ENCODE peak calls at places on chromosomes 13 and 19, in nine cellular contexts. O, Z, V, N, I, F, Y, M and J are unnamed samples.
A peak's percentile ranks its signal among the peaks of the same experiment; 100 is the strongest.

GRCh38 chr13:20024706-20025105 is 66.2 kb downstream of the ZMYM2 start:
- DNase-seq in V (no peak), N (no peak), Y (no peak), Z (no peak), F (no peak), I (no peak), M (no peak), O (no peak), J (no peak)

GRCh38 chr19:41939861-41940442 is 11.7 kb upstream of the ERFL start:
- DNase-seq in Y (no peak), M (peak; percentile 86), F (no peak), V (no peak), N (peak; percentile 89), O (no peak), Z (no peak), I (no peak), J (no peak)

GRCh38 chr13:80144493-80144892 is 196.4 kb downstream of the SPRY2 start:
- DNase-seq in N (no peak), V (no peak), O (no peak), Y (no peak), I (no peak), Z (no peak), F (no peak), M (no peak), J (no peak)

GRCh38 chr13:114152831-114153371 is 20.5 kb upstream of the RASA3 start:
- DNase-seq in V (no peak), I (no peak), N (no peak), Z (no peak), O (no peak), M (no peak), Y (no peak), F (no peak), J (no peak)

GRCh38 chr19:2422951-2423880 is 4.2 kb downstream of the TIMM13 start:
- DNase-seq in V (no peak), N (no peak), Z (no peak), O (no peak), M (peak; percentile 83), I (peak; percentile 81), F (peak; percentile 76), Y (no peak), J (no peak)

GRCh38 chr19:13526552-13526951 is 20.3 kb upstream of the CACNA1A start:
- DNase-seq in Z (peak; percentile 18), V (no peak), I (no peak), F (no peak), Y (peak; percentile 4), N (no peak), O (no peak), M (no peak), J (no peak)

GRCh38 chr13:45349438-45349837 is 8.5 kb upstream of the TPT1 start:
- DNase-seq in V (no peak), Y (no peak), N (no peak), O (no peak), F (no peak), I (no peak), M (no peak), Z (peak; percentile 51), J (no peak)

GRCh38 chr19:47110521-47111080 is 3.0 kb downstream of the ZC3H4 start:
- DNase-seq in O (no peak), N (no peak), Z (no peak), M (peak; percentile 86), I (no peak), Y (no peak), V (no peak), F (no peak), J (no peak)

GRCh38 chr19:14089662-14090508 is 666 bp downstream of the SAMD1 start:
- DNase-seq in N (peak; percentile 92), F (peak; percentile 56), Y (peak; percentile 69), M (peak; percentile 92), O (no peak), Z (peak; percentile 74), V (peak; percentile 67), I (peak; percentile 57), J (peak; percentile 58)

GRCh38 chr13:50989476-50989875 is 79.9 kb downstream of the RNASEH2B start:
- DNase-seq in Z (no peak), M (no peak), I (no peak), Y (peak; percentile 26), V (no peak), N (no peak), F (no peak), O (no peak), J (no peak)

GRCh38 chr13:37068962-37069361 is 9.5 kb upstream of the SUPT20H start:
- DNase-seq in O (no peak), V (no peak), F (no peak), N (no peak), M (no peak), I (no peak), Y (peak; percentile 4), Z (peak; percentile 30), J (no peak)

DNA sequence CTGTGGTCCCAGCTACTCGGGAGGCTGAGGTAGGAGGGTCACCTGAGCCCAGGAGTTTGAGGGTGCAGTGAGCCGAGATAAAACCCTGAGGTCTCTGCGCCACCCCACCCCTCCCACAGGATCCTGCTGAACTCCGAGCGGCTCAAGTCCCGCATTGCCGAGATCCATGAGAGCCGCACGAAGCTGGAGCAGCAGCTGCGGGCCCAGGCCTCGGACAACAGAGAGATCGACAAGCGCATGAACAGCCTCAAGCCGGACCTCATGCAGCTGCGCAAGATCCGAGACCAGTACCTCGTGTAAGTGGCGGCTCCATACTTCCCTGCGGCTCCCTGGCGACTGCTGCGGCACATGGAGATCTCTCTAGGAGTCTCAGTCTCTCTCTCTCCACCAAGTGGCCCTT is 6.6 kb upstream of the IFI30 start:
- DNase-seq in V (no peak), Z (no peak), N (peak; percentile 76), Y (no peak), I (no peak), F (no peak), O (peak; percentile 84), M (no peak), J (no peak)
- TF ChIP-seq POLR2A in V (no peak), Z (no peak), N (no peak), Y (no peak), I (no peak), F (no peak), O (no peak), M (no peak), J (no peak)

GRCh38 chr19:51824603-51825002 is 29.6 kb downstream of the FPR3 start:
- DNase-seq in Y (no peak), M (no peak), Z (no peak), V (no peak), O (no peak), N (no peak), I (no peak), F (no peak), J (no peak)
- H3K9me3 ChIP-seq in Y (peaks cover 61% of the 10 kb centered on the region), M (peaks cover 30% of the 10 kb centered on the region), Z (peaks cover 17% of the 10 kb centered on the region), V (no peaks in the 10 kb centered on the region), O (no peaks in the 10 kb centered on the region), N (peaks cover 21% of the 10 kb centered on the region), I (no peaks in the 10 kb centered on the region), F (no peaks in the 10 kb centered on the region), J (no peaks in the 10 kb centered on the region)

GRCh38 chr19:10317045-10317856 is 1.4 kb upstream of the FDX2 start:
- DNase-seq in N (peak; percentile 73), M (no peak), O (no peak), F (no peak), V (no peak), Z (no peak), Y (no peak), I (no peak), J (no peak)

GRCh38 chr19:10318807-10319426 is 3.1 kb upstream of the FDX2 start:
- DNase-seq in M (no peak), Y (no peak), O (no peak), I (no peak), V (no peak), Z (no peak), N (no peak), F (no peak), J (no peak)

GRCh38 chr19:10315335-10316214 is at the start of gene FDX2:
- DNase-seq in Y (peak; percentile 76), V (peak; percentile 87), N (peak; percentile 97), I (peak; percentile 92), F (peak; percentile 90), M (peak; percentile 95), O (no peak), Z (peak; percentile 67), J (peak; percentile 93)

GRCh38 chr19:10317857-10318462 is 2.1 kb upstream of the FDX2 start:
- DNase-seq in F (no peak), N (peak; percentile 57), Z (no peak), Y (no peak), O (no peak), M (no peak), I (no peak), V (no peak), J (no peak)

DNA sequence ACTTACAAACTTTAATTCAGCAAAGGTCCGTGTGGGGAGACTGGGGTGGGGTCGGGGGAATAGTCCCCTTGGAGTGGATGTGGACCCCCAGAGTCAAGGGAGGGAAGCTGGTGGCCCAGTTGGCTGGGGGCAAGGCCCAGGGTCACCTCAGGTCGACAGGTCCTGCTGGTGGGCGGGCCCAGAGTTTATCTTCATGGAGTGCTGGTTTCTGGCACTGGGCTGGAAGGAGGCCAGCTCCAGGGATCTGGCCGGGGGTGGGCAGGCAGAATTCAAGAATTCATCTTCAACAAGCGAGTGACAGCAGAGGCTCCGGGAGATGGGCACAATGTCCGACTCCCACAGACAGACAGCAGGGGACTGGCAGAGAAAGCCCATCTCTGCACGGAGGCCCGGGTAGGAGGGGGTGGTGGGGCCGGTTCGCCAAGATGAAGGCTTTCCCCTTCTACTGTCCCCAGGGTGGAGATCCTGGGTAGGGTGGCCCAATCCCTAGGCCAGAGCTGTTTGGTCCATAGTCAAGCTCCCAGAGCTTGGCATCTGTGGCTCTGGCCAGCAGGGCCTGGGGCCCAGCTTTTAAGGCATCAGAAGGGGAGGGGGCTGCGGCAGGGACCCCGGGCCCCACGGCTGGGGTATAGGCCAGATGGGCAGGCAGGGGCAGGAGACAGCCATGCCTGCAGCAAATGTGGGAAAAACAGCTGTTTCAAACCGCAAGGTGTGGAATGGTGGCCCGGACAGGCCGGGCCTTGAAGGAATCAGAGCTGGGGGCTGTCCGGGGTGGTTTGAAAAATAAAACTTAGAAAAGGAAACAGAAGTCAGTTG is 622 bp upstream of the FDX2 start:
- DNase-seq in V (no peak), I (peak; percentile 33), M (no peak), F (no peak), O (no peak), Z (no peak), Y (no peak), N (no peak), J (peak; percentile 49)
- TF ChIP-seq POLR2A in V (no peak), I (no peak), M (no peak), F (no peak), O (no peak), Z (no peak), Y (no peak), N (no peak), J (no peak)

GRCh38 chr19:8905342-8905741 is 73.2 kb downstream of the MBD3L1 start:
- DNase-seq in F (no peak), Y (no peak), M (no peak), V (no peak), N (no peak), Z (no peak), O (no peak), I (no peak), J (no peak)
- H3K9me3 ChIP-seq in F (no peaks in the 10 kb centered on the region), Y (no peaks in the 10 kb centered on the region), M (no peaks in the 10 kb centered on the region), V (no peaks in the 10 kb centered on the region), N (no peaks in the 10 kb centered on the region), Z (peaks cover 43% of the 10 kb centered on the region), O (no peaks in the 10 kb centered on the region), I (no peaks in the 10 kb centered on the region), J (no peaks in the 10 kb centered on the region)